ENCODE peak calls at places on chromosome 6, in seven cellular contexts. One of them, this sample, is unnamed.

GRCh38 chr6:79180082-79180481 is 54.4 kb downstream of the HMGN3 start:
- DNase-seq in hepatocyte: no peak
- DNase-seq in mammary epithelial cell: no peak
- DNase-seq in psoas muscle: no peak
- DNase-seq in esophagus squamous epithelium: no peak
- DNase-seq in cardiac muscle cell: no peak
- DNase-seq in breast epithelium: no peak
- DNase-seq in this sample: no peak

GRCh38 chr6:109102762-109103161 is 7.5 kb downstream of the CEP57L1 start:
- DNase-seq in hepatocyte: no peak
- DNase-seq in mammary epithelial cell: no peak
- DNase-seq in psoas muscle: no peak
- DNase-seq in esophagus squamous epithelium: no peak
- DNase-seq in cardiac muscle cell: no peak
- DNase-seq in breast epithelium: no peak
- DNase-seq in this sample: no peak

GRCh38 chr6:66717786-66718185 is 1010.8 kb upstream of the EYS start:
- DNase-seq in hepatocyte: no peak
- DNase-seq in mammary epithelial cell: no peak
- DNase-seq in psoas muscle: no peak
- DNase-seq in esophagus squamous epithelium: no peak
- DNase-seq in cardiac muscle cell: no peak
- DNase-seq in breast epithelium: no peak
- DNase-seq in this sample: no peak

GRCh38 chr6:7150381-7151064 is 42.8 kb downstream of the RREB1 start:
- DNase-seq in hepatocyte: no peak
- DNase-seq in mammary epithelial cell: no peak
- DNase-seq in psoas muscle: no peak
- DNase-seq in esophagus squamous epithelium: no peak
- DNase-seq in cardiac muscle cell: no peak
- DNase-seq in breast epithelium: no peak
- DNase-seq in this sample: no peak

GRCh38 chr6:32700391-32701040 is 34.1 kb upstream of the HLA-DQB1 start:
- DNase-seq in hepatocyte: peak; percentile 78
- DNase-seq in mammary epithelial cell: peak; percentile 52
- DNase-seq in psoas muscle: no peak
- DNase-seq in esophagus squamous epithelium: no peak
- DNase-seq in cardiac muscle cell: peak; percentile 75
- DNase-seq in breast epithelium: no peak
- DNase-seq in this sample: peak; percentile 11

GRCh38 chr6:24799541-24799915 is 811 bp upstream of the ARMH2 start:
- DNase-seq in hepatocyte: no peak
- DNase-seq in mammary epithelial cell: no peak
- DNase-seq in psoas muscle: no peak
- DNase-seq in esophagus squamous epithelium: no peak
- DNase-seq in cardiac muscle cell: no peak
- DNase-seq in breast epithelium: no peak
- DNase-seq in this sample: no peak

GRCh38 chr6:150711584-150712501 is 112.2 kb downstream of the PLEKHG1 start:
- DNase-seq in hepatocyte: no peak
- DNase-seq in mammary epithelial cell: no peak
- DNase-seq in psoas muscle: peak; percentile 29
- DNase-seq in esophagus squamous epithelium: no peak
- DNase-seq in cardiac muscle cell: no peak
- DNase-seq in breast epithelium: no peak
- DNase-seq in this sample: no peak

GRCh38 chr6:56890683-56891429 is 64.1 kb upstream of the BEND6 start:
- DNase-seq in hepatocyte: peak; percentile 30
- DNase-seq in mammary epithelial cell: peak; percentile 63
- DNase-seq in psoas muscle: no peak
- DNase-seq in esophagus squamous epithelium: no peak
- DNase-seq in cardiac muscle cell: no peak
- DNase-seq in breast epithelium: no peak
- DNase-seq in this sample: peak; percentile 85

GRCh38 chr6:112683926-112684325 is 336.8 kb downstream of the RFPL4B start:
- DNase-seq in hepatocyte: no peak
- DNase-seq in mammary epithelial cell: peak; percentile 78
- DNase-seq in psoas muscle: no peak
- DNase-seq in esophagus squamous epithelium: no peak
- DNase-seq in cardiac muscle cell: no peak
- DNase-seq in breast epithelium: no peak
- DNase-seq in this sample: peak; percentile 28

GRCh38 chr6:26006086-26006939 is 43.7 kb downstream of the TRIM38 start:
- DNase-seq in hepatocyte: no peak
- DNase-seq in mammary epithelial cell: no peak
- DNase-seq in psoas muscle: no peak
- DNase-seq in esophagus squamous epithelium: no peak
- DNase-seq in cardiac muscle cell: no peak
- DNase-seq in breast epithelium: no peak
- DNase-seq in this sample: no peak

GRCh38 chr6:111487656-111488055 is 4.6 kb upstream of the REV3L start:
- DNase-seq in hepatocyte: no peak
- DNase-seq in mammary epithelial cell: peak; percentile 82
- DNase-seq in psoas muscle: no peak
- DNase-seq in esophagus squamous epithelium: no peak
- DNase-seq in cardiac muscle cell: no peak
- DNase-seq in breast epithelium: no peak
- DNase-seq in this sample: peak; percentile 8

GRCh38 chr6:53299331-53299835 is 49.4 kb downstream of the ELOVL5 start:
- DNase-seq in hepatocyte: no peak
- DNase-seq in mammary epithelial cell: no peak
- DNase-seq in psoas muscle: no peak
- DNase-seq in esophagus squamous epithelium: no peak
- DNase-seq in cardiac muscle cell: no peak
- DNase-seq in breast epithelium: no peak
- DNase-seq in this sample: no peak

GRCh38 chr6:43804550-43805223 is 34.7 kb downstream of the VEGFA start:
- DNase-seq in hepatocyte: peak; percentile 62
- DNase-seq in mammary epithelial cell: no peak
- DNase-seq in psoas muscle: no peak
- DNase-seq in esophagus squamous epithelium: no peak
- DNase-seq in cardiac muscle cell: no peak
- DNase-seq in breast epithelium: no peak
- DNase-seq in this sample: no peak

GRCh38 chr6:17086469-17086868 is 15.4 kb upstream of the STMND1 start:
- DNase-seq in hepatocyte: peak; percentile 89
- DNase-seq in mammary epithelial cell: peak; percentile 59
- DNase-seq in psoas muscle: no peak
- DNase-seq in esophagus squamous epithelium: no peak
- DNase-seq in cardiac muscle cell: peak; percentile 80
- DNase-seq in breast epithelium: peak; percentile 55
- DNase-seq in this sample: peak; percentile 80

GRCh38 chr6:105459884-105460283 is 57.0 kb upstream of the PREP start:
- DNase-seq in hepatocyte: no peak
- DNase-seq in mammary epithelial cell: peak; percentile 85
- DNase-seq in psoas muscle: no peak
- DNase-seq in esophagus squamous epithelium: no peak
- DNase-seq in cardiac muscle cell: no peak
- DNase-seq in breast epithelium: no peak
- DNase-seq in this sample: peak; percentile 53

GRCh38 chr6:44147256-44147655 is 11.4 kb upstream of the CAPN11 start:
- DNase-seq in hepatocyte: no peak
- DNase-seq in mammary epithelial cell: no peak
- DNase-seq in psoas muscle: no peak
- DNase-seq in esophagus squamous epithelium: no peak
- DNase-seq in cardiac muscle cell: no peak
- DNase-seq in breast epithelium: no peak
- DNase-seq in this sample: no peak

GRCh38 chr6:162528538-162528937 is 199.0 kb downstream of the PRKN start:
- DNase-seq in hepatocyte: no peak
- DNase-seq in mammary epithelial cell: no peak
- DNase-seq in psoas muscle: no peak
- DNase-seq in esophagus squamous epithelium: no peak
- DNase-seq in cardiac muscle cell: no peak
- DNase-seq in breast epithelium: no peak
- DNase-seq in this sample: no peak

GRCh38 chr6:106747139-106747538 is 117.8 kb downstream of the QRSL1 start:
- DNase-seq in hepatocyte: no peak
- DNase-seq in mammary epithelial cell: peak; percentile 85
- DNase-seq in psoas muscle: no peak
- DNase-seq in esophagus squamous epithelium: no peak
- DNase-seq in cardiac muscle cell: no peak
- DNase-seq in breast epithelium: no peak
- DNase-seq in this sample: no peak

GRCh38 chr6:150435360-150435759 is 66.5 kb downstream of the IYD start:
- DNase-seq in hepatocyte: no peak
- DNase-seq in mammary epithelial cell: no peak
- DNase-seq in psoas muscle: no peak
- DNase-seq in esophagus squamous epithelium: no peak
- DNase-seq in cardiac muscle cell: no peak
- DNase-seq in breast epithelium: no peak
- DNase-seq in this sample: no peak

GRCh38 chr6:114084327-114084890 is 113.5 kb upstream of the HDAC2 start:
- DNase-seq in hepatocyte: no peak
- DNase-seq in mammary epithelial cell: no peak
- DNase-seq in psoas muscle: no peak
- DNase-seq in esophagus squamous epithelium: no peak
- DNase-seq in cardiac muscle cell: no peak
- DNase-seq in breast epithelium: no peak
- DNase-seq in this sample: no peak

GRCh38 chr6:142746524-142746923 is 198.5 kb downstream of the HIVEP2 start:
- DNase-seq in hepatocyte: peak; percentile 16
- DNase-seq in mammary epithelial cell: no peak
- DNase-seq in psoas muscle: no peak
- DNase-seq in esophagus squamous epithelium: no peak
- DNase-seq in cardiac muscle cell: peak; percentile 77
- DNase-seq in breast epithelium: no peak
- DNase-seq in this sample: no peak

GRCh38 chr6:108622601-108623335 is 62.1 kb downstream of the FOXO3 start:
- DNase-seq in hepatocyte: peak; percentile 63
- DNase-seq in mammary epithelial cell: peak; percentile 37
- DNase-seq in psoas muscle: peak; percentile 60
- DNase-seq in esophagus squamous epithelium: no peak
- DNase-seq in cardiac muscle cell: no peak
- DNase-seq in breast epithelium: no peak
- DNase-seq in this sample: peak; percentile 90

GRCh38 chr6:85015396-85015990 is 251.1 kb upstream of the TBX18 start:
- DNase-seq in hepatocyte: peak; percentile 82
- DNase-seq in mammary epithelial cell: no peak
- DNase-seq in psoas muscle: peak; percentile 28
- DNase-seq in esophagus squamous epithelium: no peak
- DNase-seq in cardiac muscle cell: peak; percentile 71
- DNase-seq in breast epithelium: no peak
- DNase-seq in this sample: peak; percentile 78

DNA sequence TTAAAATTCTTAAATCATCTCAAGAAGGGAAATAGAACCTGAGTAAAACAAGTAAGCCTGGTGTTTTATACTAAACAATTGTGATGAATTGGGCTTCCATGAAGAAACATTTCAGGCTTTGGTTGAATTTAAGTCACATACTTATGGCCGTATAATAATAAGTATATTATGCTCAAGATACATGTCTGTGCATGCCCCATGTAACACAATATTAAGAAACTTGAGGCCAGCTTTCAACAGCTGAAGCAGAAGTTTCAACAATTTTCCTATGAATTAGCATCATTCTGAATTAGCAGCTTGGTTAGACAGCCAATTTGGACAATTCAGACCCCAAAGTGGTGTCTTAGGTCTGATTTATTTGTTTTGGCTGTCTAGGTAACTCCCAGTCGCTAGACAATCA is 243.7 kb downstream of the MYLK4 start:
- DNase-seq in hepatocyte: no peak
- DNase-seq in mammary epithelial cell: peak; percentile 67
- DNase-seq in psoas muscle: no peak
- DNase-seq in esophagus squamous epithelium: no peak
- DNase-seq in cardiac muscle cell: no peak
- DNase-seq in breast epithelium: no peak
- DNase-seq in this sample: no peak
- H3K27me3 ChIP-seq in hepatocyte: no peaks in the 10 kb centered on the region
- H3K27me3 ChIP-seq in mammary epithelial cell: no peaks in the 10 kb centered on the region
- H3K27me3 ChIP-seq in psoas muscle: no peaks in the 10 kb centered on the region
- H3K27me3 ChIP-seq in esophagus squamous epithelium: no peaks in the 10 kb centered on the region
- H3K27me3 ChIP-seq in cardiac muscle cell: no peaks in the 10 kb centered on the region
- H3K27me3 ChIP-seq in breast epithelium: no peaks in the 10 kb centered on the region
- H3K27me3 ChIP-seq in this sample: no peaks in the 10 kb centered on the region

DNA sequence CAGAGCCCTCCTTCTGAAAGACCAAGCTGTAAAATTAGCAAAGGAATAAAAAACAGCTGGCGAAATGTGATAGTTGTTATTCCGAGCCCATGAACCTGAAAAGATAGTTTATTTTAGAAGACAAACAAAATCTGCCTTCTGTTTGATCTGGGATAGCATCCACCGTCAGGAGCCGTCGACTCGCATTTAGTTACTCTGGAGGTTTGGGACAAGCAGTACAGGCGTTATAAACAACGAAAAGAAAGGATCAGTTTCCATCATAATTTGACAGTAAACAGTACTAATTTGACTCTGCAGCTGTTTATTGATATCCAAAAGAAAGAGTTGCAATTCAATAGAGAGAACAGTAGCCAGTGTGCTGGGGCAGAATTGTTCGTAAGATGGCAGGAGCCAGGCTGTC is 161.3 kb downstream of the CLIC5 start:
- DNase-seq in hepatocyte: no peak
- DNase-seq in mammary epithelial cell: no peak
- DNase-seq in psoas muscle: no peak
- DNase-seq in esophagus squamous epithelium: no peak
- DNase-seq in cardiac muscle cell: no peak
- DNase-seq in breast epithelium: no peak
- DNase-seq in this sample: no peak
- H3K27ac ChIP-seq in hepatocyte: no peak overlapping the region
- H3K27ac ChIP-seq in mammary epithelial cell: no peak overlapping the region
- H3K27ac ChIP-seq in psoas muscle: no peak overlapping the region
- H3K27ac ChIP-seq in esophagus squamous epithelium: no peak overlapping the region
- H3K27ac ChIP-seq in cardiac muscle cell: no peak overlapping the region
- H3K27ac ChIP-seq in breast epithelium: peak overlapping the region; percentile 25
- H3K27ac ChIP-seq in this sample: no peak overlapping the region

GRCh38 chr6:97077380-97077779 is 152.9 kb downstream of the KLHL32 start:
- DNase-seq in hepatocyte: no peak
- DNase-seq in mammary epithelial cell: no peak
- DNase-seq in psoas muscle: no peak
- DNase-seq in esophagus squamous epithelium: no peak
- DNase-seq in cardiac muscle cell: no peak
- DNase-seq in breast epithelium: no peak
- DNase-seq in this sample: no peak
- TF ChIP-seq CTCF in hepatocyte: no peak
- TF ChIP-seq CTCF in mammary epithelial cell: no peak
- TF ChIP-seq CTCF in psoas muscle: no peak
- TF ChIP-seq CTCF in esophagus squamous epithelium: no peak
- TF ChIP-seq CTCF in cardiac muscle cell: no peak
- TF ChIP-seq CTCF in breast epithelium: no peak
- TF ChIP-seq CTCF in this sample: no peak

DNA sequence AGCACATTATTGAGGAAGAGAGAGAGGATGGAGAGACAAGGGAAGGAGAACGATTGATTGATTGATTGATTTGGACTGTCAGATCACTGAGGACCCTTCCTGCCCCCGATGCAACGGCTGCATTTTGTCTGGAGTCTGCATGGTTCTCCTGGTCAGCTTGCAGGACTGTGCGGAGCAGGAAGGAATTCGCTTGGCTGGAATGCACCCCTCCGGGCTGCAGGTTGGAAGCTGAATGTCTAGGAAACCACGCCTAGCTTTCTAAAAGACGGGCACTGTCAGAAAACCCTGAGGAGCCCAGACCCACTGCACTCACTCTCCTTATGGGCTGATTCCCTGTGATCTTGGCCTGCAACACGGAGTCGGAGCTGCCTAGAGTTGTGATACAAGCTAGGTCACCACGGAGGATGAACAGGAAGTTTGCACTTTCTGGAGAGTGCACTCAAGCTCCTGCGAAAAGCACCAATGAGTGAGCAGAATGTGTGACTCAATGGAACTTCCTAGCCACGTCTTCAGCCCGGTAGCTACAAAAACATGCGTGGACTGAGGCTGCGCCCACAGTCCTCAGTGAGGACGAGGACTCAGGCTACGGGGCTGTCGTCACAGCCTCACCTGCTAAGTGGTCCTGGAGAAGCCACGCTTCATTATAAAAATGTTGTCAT is 14.4 kb downstream of the DACT2 start:
- DNase-seq in hepatocyte: no peak
- DNase-seq in mammary epithelial cell: no peak
- DNase-seq in psoas muscle: no peak
- DNase-seq in esophagus squamous epithelium: no peak
- DNase-seq in cardiac muscle cell: no peak
- DNase-seq in breast epithelium: no peak
- DNase-seq in this sample: no peak
- H3K27me3 ChIP-seq in hepatocyte: no peaks in the 10 kb centered on the region
- H3K27me3 ChIP-seq in mammary epithelial cell: no peaks in the 10 kb centered on the region
- H3K27me3 ChIP-seq in psoas muscle: no peaks in the 10 kb centered on the region
- H3K27me3 ChIP-seq in esophagus squamous epithelium: no peaks in the 10 kb centered on the region
- H3K27me3 ChIP-seq in cardiac muscle cell: no peaks in the 10 kb centered on the region
- H3K27me3 ChIP-seq in breast epithelium: no peaks in the 10 kb centered on the region
- H3K27me3 ChIP-seq in this sample: no peaks in the 10 kb centered on the region